ENCODE peak calls at places on chromosomes 2 and 18, in ten cellular contexts. U, J, V, M, O, E, B, I, D and K are unnamed samples.

GRCh38 chr2:227464356-227464755 is 7.6 kb upstream of the AGFG1 start:
- DNase-seq in U (no peak), J (no peak), V (no peak), M (no peak), O (no peak), E (no peak), B (no peak), I (no peak), D (no peak), K (no peak)

GRCh38 chr2:228689049-228689448 is 507.6 kb upstream of the SPHKAP start:
- DNase-seq in U (peak), J (no peak), V (no peak), M (no peak), O (no peak), E (no peak), B (no peak), I (peak), D (peak), K (no peak)

GRCh38 chr2:105072039-105072438 is 34.2 kb downstream of the MRPS9 start:
- DNase-seq in U (no peak), J (no peak), V (no peak), M (no peak), O (no peak), E (no peak), B (no peak), I (no peak), D (no peak), K (no peak)

GRCh38 chr2:30708491-30709290 is 98.6 kb downstream of the CAPN13 start:
- DNase-seq in U (no peak), J (peak), V (peak), M (no peak), O (no peak), E (no peak), B (peak), I (no peak), D (no peak), K (no peak)

GRCh38 chr18:47150824-47151366 is 595 bp upstream of the HDHD2 start:
- DNase-seq in U (peak), J (no peak), V (no peak), M (no peak), O (no peak), E (no peak), B (peak), I (no peak), D (peak), K (no peak)

GRCh38 chr2:39483530-39483929 is 46.4 kb upstream of the MAP4K3 start:
- DNase-seq in U (no peak), J (no peak), V (no peak), M (no peak), O (no peak), E (no peak), B (no peak), I (no peak), D (no peak), K (no peak)

GRCh38 chr2:85951351-85952067 is 62.7 kb upstream of the ST3GAL5 start:
- DNase-seq in U (no peak), J (no peak), V (no peak), M (no peak), O (peak), E (peak), B (no peak), I (no peak), D (no peak), K (no peak)

GRCh38 chr2:24489942-24490673 is 946 bp upstream of the NCOA1 start:
- DNase-seq in U (peak), J (no peak), V (no peak), M (no peak), O (no peak), E (no peak), B (peak), I (peak), D (peak), K (peak)

GRCh38 chr18:30625961-30626360 is 416.6 kb downstream of the DSC3 start:
- DNase-seq in U (no peak), J (no peak), V (no peak), M (no peak), O (no peak), E (no peak), B (no peak), I (no peak), D (no peak), K (no peak)

GRCh38 chr2:161044095-161044874 is 115.9 kb upstream of the TANK start:
- DNase-seq in U (no peak), J (no peak), V (peak), M (no peak), O (no peak), E (no peak), B (no peak), I (no peak), D (no peak), K (no peak)

GRCh38 chr2:240571314-240571973 is 3.2 kb downstream of the RNPEPL1 start:
- DNase-seq in U (no peak), J (no peak), V (peak), M (no peak), O (peak), E (no peak), B (no peak), I (no peak), D (no peak), K (no peak)

GRCh38 chr2:191646612-191646902 is 31.4 kb upstream of the NABP1 start:
- DNase-seq in U (no peak), J (no peak), V (no peak), M (no peak), O (no peak), E (no peak), B (no peak), I (no peak), D (no peak), K (no peak)

GRCh38 chr2:100944617-100945432 is 57.3 kb upstream of the RPL31 start:
- DNase-seq in U (no peak), J (no peak), V (no peak), M (no peak), O (no peak), E (no peak), B (no peak), I (no peak), D (no peak), K (no peak)

GRCh38 chr2:224151161-224151560 is 112.1 kb upstream of the SERPINE2 start:
- DNase-seq in U (no peak), J (no peak), V (no peak), M (no peak), O (no peak), E (no peak), B (no peak), I (no peak), D (no peak), K (no peak)

GRCh38 chr2:10306901-10307463 is 4.3 kb downstream of the HPCAL1 start:
- DNase-seq in U (no peak), J (no peak), V (no peak), M (no peak), O (no peak), E (no peak), B (no peak), I (no peak), D (no peak), K (no peak)

GRCh38 chr2:120844098-120844738 is 108.5 kb downstream of the GLI2 start:
- DNase-seq in U (no peak), J (no peak), V (no peak), M (no peak), O (no peak), E (no peak), B (no peak), I (no peak), D (no peak), K (no peak)

GRCh38 chr2:41933585-41934322 is 114.1 kb upstream of the PKDCC start:
- DNase-seq in U (no peak), J (no peak), V (no peak), M (no peak), O (no peak), E (no peak), B (no peak), I (no peak), D (no peak), K (no peak)

GRCh38 chr2:9380702-9381628 is 42.4 kb downstream of the ITGB1BP1 start:
- DNase-seq in U (no peak), J (peak), V (peak), M (no peak), O (no peak), E (no peak), B (peak), I (no peak), D (no peak), K (no peak)

GRCh38 chr2:137913169-137913568 is 51.1 kb upstream of the HNMT start:
- DNase-seq in U (no peak), J (no peak), V (no peak), M (no peak), O (no peak), E (no peak), B (no peak), I (no peak), D (no peak), K (no peak)

GRCh38 chr2:24153478-24153877 is 21.4 kb upstream of the FAM228A start:
- DNase-seq in U (no peak), J (peak), V (no peak), M (no peak), O (no peak), E (no peak), B (no peak), I (no peak), D (no peak), K (no peak)

GRCh38 chr2:224837066-224837465 is 120.9 kb upstream of the CCDC195 start:
- DNase-seq in U (no peak), J (no peak), V (no peak), M (no peak), O (no peak), E (no peak), B (no peak), I (no peak), D (no peak), K (no peak)

GRCh38 chr2:33110461-33110860 is 163.7 kb downstream of the LTBP1 start:
- DNase-seq in U (no peak), J (no peak), V (no peak), M (no peak), O (no peak), E (no peak), B (no peak), I (no peak), D (no peak), K (no peak)

GRCh38 chr18:48923746-48924580 is 26.8 kb downstream of the SMAD7 start:
- DNase-seq in U (no peak), J (peak), V (peak), M (no peak), O (no peak), E (no peak), B (no peak), I (no peak), D (no peak), K (no peak)

GRCh38 chr2:240507778-240508251 is 50.0 kb downstream of the ANKMY1 start:
- DNase-seq in U (no peak), J (no peak), V (no peak), M (no peak), O (peak), E (no peak), B (no peak), I (no peak), D (no peak), K (no peak)

GRCh38 chr2:240569523-240569997 is 1.3 kb downstream of the RNPEPL1 start:
- DNase-seq in U (no peak), J (no peak), V (no peak), M (no peak), O (no peak), E (no peak), B (no peak), I (no peak), D (no peak), K (no peak)

GRCh38 chr2:10170256-10170655 is 47.7 kb downstream of the RRM2 start:
- DNase-seq in U (no peak), J (no peak), V (no peak), M (no peak), O (no peak), E (no peak), B (peak), I (no peak), D (no peak), K (no peak)

GRCh38 chr2:240604291-240604938 is 17.9 kb downstream of the CAPN10 start:
- DNase-seq in U (peak), J (peak), V (peak), M (no peak), O (peak), E (no peak), B (peak), I (peak), D (peak), K (peak)

GRCh38 chr2:239946570-239947311 is 78.4 kb downstream of the NDUFA10 start:
- DNase-seq in U (no peak), J (no peak), V (peak), M (no peak), O (peak), E (no peak), B (no peak), I (no peak), D (no peak), K (no peak)

GRCh38 chr2:46922049-46922448 is 6.4 kb upstream of the MCFD2 start:
- DNase-seq in U (no peak), J (no peak), V (no peak), M (no peak), O (no peak), E (no peak), B (no peak), I (no peak), D (no peak), K (no peak)

GRCh38 chr2:235642446-235643107 is 148.7 kb downstream of the AGAP1 start:
- DNase-seq in U (no peak), J (no peak), V (no peak), M (no peak), O (no peak), E (no peak), B (no peak), I (no peak), D (no peak), K (no peak)

GRCh38 chr2:26630669-26631360 is 10.4 kb downstream of the CIB4 start:
- DNase-seq in U (no peak), J (no peak), V (no peak), M (no peak), O (no peak), E (no peak), B (no peak), I (no peak), D (no peak), K (no peak)

GRCh38 chr2:58289029-58289428 is 47.9 kb upstream of the FANCL start:
- DNase-seq in U (no peak), J (no peak), V (no peak), M (no peak), O (no peak), E (no peak), B (no peak), I (no peak), D (no peak), K (no peak)

GRCh38 chr18:23134780-23135678 is at the start of gene CABLES1:
- DNase-seq in U (peak), J (peak), V (peak), M (no peak), O (peak), E (no peak), B (peak), I (peak), D (peak), K (peak)

GRCh38 chr2:85540131-85540587 is 1.2 kb downstream of the MAT2A start:
- DNase-seq in U (peak), J (no peak), V (no peak), M (no peak), O (no peak), E (no peak), B (peak), I (no peak), D (no peak), K (no peak)

GRCh38 chr2:226130192-226130591 is 669.4 kb downstream of the IRS1 start:
- DNase-seq in U (no peak), J (no peak), V (no peak), M (no peak), O (no peak), E (no peak), B (no peak), I (peak), D (peak), K (no peak)

GRCh38 chr2:23433282-23433681 is 48.3 kb downstream of the KLHL29 start:
- DNase-seq in U (no peak), J (no peak), V (peak), M (no peak), O (peak), E (no peak), B (no peak), I (no peak), D (no peak), K (no peak)

GRCh38 chr2:156565066-156565710 is 129.0 kb downstream of the GPD2 start:
- DNase-seq in U (no peak), J (no peak), V (no peak), M (no peak), O (no peak), E (no peak), B (no peak), I (no peak), D (peak), K (no peak)

GRCh38 chr2:125086313-125087184 is 1061.5 kb downstream of the CNTNAP5 start:
- DNase-seq in U (peak), J (no peak), V (no peak), M (no peak), O (no peak), E (no peak), B (no peak), I (no peak), D (no peak), K (no peak)

GRCh38 chr18:46484971-46485370 is 172.0 kb downstream of the LOXHD1 start:
- DNase-seq in U (no peak), J (no peak), V (no peak), M (no peak), O (no peak), E (no peak), B (no peak), I (no peak), D (peak), K (no peak)

GRCh38 chr18:22346342-22346967 is 71.3 kb downstream of the CTAGE1 start:
- DNase-seq in U (no peak), J (no peak), V (peak), M (no peak), O (peak), E (no peak), B (peak), I (no peak), D (no peak), K (no peak)